ENCODE peak calls at places on chromosomes 7 and 10, in nine cellular contexts. C is naive thymus-derived CD4-positive, alpha-beta T cell; Q is activated T-helper 9 cell treated with anti-CD3 and anti-CD28 coated beads, Interleukin-2, amount 50 U/mL, for 16 hours; W is activated T-cell treated with anti-CD3 and anti-CD28 coated beads, Interleukin-2, amount 50 U/mL, for 1 hour; J is NB4; D is NCI-H748 treated with DMSO at 0.1 percent for 48 hours; A is kidney tubule cell; U is stimulated activated CD4-positive, alpha-beta T cell treated with anti-CD3 and anti-CD28 coated beads, Interleukin-1b, Interleukin-23, amount 100 ng/mL, for 24 hours; S is AG08396. I is an unnamed sample.

GRCh38 chr7:30470783-30471182 is 7.8 kb downstream of the NOD1 start:
- DNase-seq in C (no peak), Q (no peak), W (no peak), J (no peak), D (no peak), A (no peak), U (no peak), S (peak), I (no peak)

GRCh38 chr7:134875867-134876266 is 96.4 kb downstream of the CALD1 start:
- DNase-seq in C (no peak), Q (no peak), W (no peak), J (no peak), D (no peak), A (no peak), U (no peak), S (no peak), I (no peak)

GRCh38 chr10:97895084-97895483 is 45.4 kb downstream of the GOLGA7B start:
- DNase-seq in C (no peak), Q (no peak), W (no peak), J (no peak), D (no peak), A (no peak), U (no peak), S (no peak), I (no peak)

GRCh38 chr10:128035557-128035973 is 90.7 kb downstream of the MKI67 start:
- DNase-seq in C (no peak), Q (peak), W (peak), J (peak), D (no peak), A (peak), U (peak), S (peak), I (no peak)

GRCh38 chr10:116765549-116766162 is 23.3 kb upstream of the HSPA12A start:
- DNase-seq in C (no peak), Q (no peak), W (peak), J (peak), D (no peak), A (peak), U (no peak), S (peak), I (no peak)

GRCh38 chr7:108463613-108464012 is 7.4 kb upstream of the NRCAM start:
- DNase-seq in C (peak), Q (no peak), W (no peak), J (no peak), D (no peak), A (no peak), U (no peak), S (no peak), I (no peak)

GRCh38 chr10:69065406-69066361 is 22.2 kb upstream of the SRGN start:
- DNase-seq in C (no peak), Q (no peak), W (no peak), J (peak), D (no peak), A (peak), U (no peak), S (peak), I (no peak)

GRCh38 chr10:71920540-71921318 is 43.5 kb upstream of the CHST3 start:
- DNase-seq in C (no peak), Q (no peak), W (no peak), J (no peak), D (no peak), A (peak), U (no peak), S (no peak), I (no peak)

GRCh38 chr7:32890010-32890552 is 1.5 kb downstream of the KBTBD2 start:
- DNase-seq in C (no peak), Q (no peak), W (no peak), J (peak), D (no peak), A (peak), U (no peak), S (peak), I (peak)

GRCh38 chr10:91389636-91390512 is 20.3 kb upstream of the HECTD2 start:
- DNase-seq in C (peak), Q (no peak), W (no peak), J (peak), D (peak), A (peak), U (no peak), S (no peak), I (peak)

GRCh38 chr10:15545884-15546283 is 173.8 kb downstream of the ITGA8 start:
- DNase-seq in C (no peak), Q (no peak), W (no peak), J (no peak), D (no peak), A (no peak), U (no peak), S (no peak), I (no peak)

I was measured in G401.